ENCODE peak calls at places on chromosome 15, in seven cellular contexts. G is spleen; K is CD4-positive, alpha-beta memory T cell; S is gastrocnemius medialis; F is Karpas-422; T is colonic mucosa; Y is psoas muscle. I is an unnamed sample. For H3K4me1, the result is how much of the 10 kb centered on the place peaks cover.

GRCh38 chr15:77836116-77836798 is 203.5 kb upstream of the LINGO1 start:
- DNase-seq in K (no peak), F (peak), T (no peak), G (peak), Y (no peak), S (no peak), I (no peak)

GRCh38 chr15:72116680-72117447 is 1.1 kb downstream of the MYO9A start:
- DNase-seq in G (no peak), K (no peak), Y (peak), F (peak), S (peak), T (no peak), I (no peak)

GRCh38 chr15:96200357-96200972 is 130.0 kb upstream of the NR2F2 start:
- DNase-seq in K (no peak), G (no peak), T (no peak), Y (no peak), S (no peak), F (no peak), I (no peak)

GRCh38 chr15:95457520-95457919 is 873.0 kb upstream of the NR2F2 start:
- DNase-seq in Y (no peak), F (no peak), K (no peak), G (no peak), S (no peak), T (no peak), I (no peak)

GRCh38 chr15:69757186-69757585 is 304.6 kb downstream of the RPLP1 start:
- DNase-seq in F (peak), S (no peak), T (no peak), Y (no peak), K (no peak), G (no peak), I (no peak)

GRCh38 chr15:74958320-74958907 is 1.8 kb upstream of the RPP25 start:
- DNase-seq in G (peak), S (peak), K (no peak), Y (peak), F (no peak), T (peak), I (no peak)

GRCh38 chr15:73932381-73933191 is 6.3 kb downstream of the LOXL1 start:
- DNase-seq in S (no peak), G (peak), T (no peak), K (no peak), F (no peak), Y (peak), I (no peak)

GRCh38 chr15:57442371-57442770 is 66.1 kb downstream of the CGNL1 start:
- DNase-seq in K (no peak), F (no peak), G (no peak), T (no peak), Y (no peak), S (no peak), I (no peak)

GRCh38 chr15:50880651-50881114 is 27.8 kb upstream of the AP4E1 start:
- DNase-seq in Y (no peak), S (no peak), G (no peak), K (peak), F (peak), T (no peak), I (no peak)

GRCh38 chr15:40471778-40472130 is 970 bp downstream of the CHST14 start:
- DNase-seq in T (no peak), Y (no peak), K (no peak), F (no peak), G (peak), S (no peak), I (no peak)

DNA sequence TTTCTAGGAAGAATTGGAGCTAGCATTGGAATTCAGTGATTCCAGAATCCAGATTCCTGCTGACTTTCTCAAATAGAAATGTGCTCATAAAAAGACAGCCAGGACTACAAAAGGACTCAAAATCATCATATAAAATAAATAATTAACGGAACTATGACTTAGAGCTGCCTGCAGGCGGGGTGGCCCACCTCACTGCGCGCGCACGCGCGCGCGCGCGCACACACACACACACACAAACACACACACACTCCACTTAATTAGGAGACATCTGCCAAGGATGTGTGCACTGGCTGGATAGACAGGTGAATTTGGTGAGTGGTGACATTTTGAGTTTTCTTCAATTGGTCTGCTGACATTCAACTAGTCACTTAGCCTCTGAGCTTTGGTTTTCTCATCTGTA is 6.9 kb upstream of the MEX3B start:
- DNase-seq in G (no peak), F (no peak), K (no peak), Y (no peak), T (no peak), S (no peak), I (no peak)
- H3K4me1 ChIP-seq in G (under half), F (under half), K (under half), Y (under half), T (under half), S (under half), I (under half)

DNA sequence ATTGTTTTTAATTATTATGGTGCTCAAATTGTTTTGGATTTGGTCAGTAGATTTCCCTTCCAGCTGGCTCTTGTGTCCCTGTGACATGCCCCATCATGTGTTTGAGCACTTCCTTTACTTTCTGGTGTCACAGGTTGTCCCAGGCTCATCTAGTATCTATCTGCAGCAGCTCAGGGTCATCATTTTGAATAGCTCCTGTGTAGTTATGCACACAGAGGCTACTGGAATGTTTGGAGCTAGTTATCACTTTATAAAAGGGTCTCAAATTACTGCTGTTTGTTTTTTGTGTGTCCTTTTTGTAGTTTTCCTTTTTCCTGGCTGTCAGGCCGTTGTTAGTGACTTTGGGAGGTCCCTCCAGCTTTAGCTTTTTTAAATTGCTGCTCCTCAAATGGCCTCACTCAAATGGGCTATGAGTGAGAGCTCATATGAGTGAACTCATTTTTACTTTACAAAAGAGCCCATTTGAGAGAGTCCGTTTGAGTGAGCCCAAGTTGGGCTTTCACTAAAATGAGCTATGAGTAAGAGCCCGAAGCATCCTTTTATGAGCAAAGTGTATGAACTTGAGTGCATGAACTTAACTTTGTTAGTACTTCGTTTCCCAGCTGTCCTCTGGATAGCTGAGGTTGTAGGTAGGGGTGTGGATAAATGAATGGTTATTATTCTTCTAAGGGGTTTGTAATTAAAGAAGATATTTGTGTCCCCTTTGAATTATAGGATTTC is 43.8 kb downstream of the SQOR start:
- DNase-seq in S (no peak), K (no peak), Y (no peak), T (no peak), F (no peak), G (no peak), I (no peak)
- H3K4me1 ChIP-seq in S (under half), K (under half), Y (under half), T (under half), F (under half), G (under half), I (under half)

DNA sequence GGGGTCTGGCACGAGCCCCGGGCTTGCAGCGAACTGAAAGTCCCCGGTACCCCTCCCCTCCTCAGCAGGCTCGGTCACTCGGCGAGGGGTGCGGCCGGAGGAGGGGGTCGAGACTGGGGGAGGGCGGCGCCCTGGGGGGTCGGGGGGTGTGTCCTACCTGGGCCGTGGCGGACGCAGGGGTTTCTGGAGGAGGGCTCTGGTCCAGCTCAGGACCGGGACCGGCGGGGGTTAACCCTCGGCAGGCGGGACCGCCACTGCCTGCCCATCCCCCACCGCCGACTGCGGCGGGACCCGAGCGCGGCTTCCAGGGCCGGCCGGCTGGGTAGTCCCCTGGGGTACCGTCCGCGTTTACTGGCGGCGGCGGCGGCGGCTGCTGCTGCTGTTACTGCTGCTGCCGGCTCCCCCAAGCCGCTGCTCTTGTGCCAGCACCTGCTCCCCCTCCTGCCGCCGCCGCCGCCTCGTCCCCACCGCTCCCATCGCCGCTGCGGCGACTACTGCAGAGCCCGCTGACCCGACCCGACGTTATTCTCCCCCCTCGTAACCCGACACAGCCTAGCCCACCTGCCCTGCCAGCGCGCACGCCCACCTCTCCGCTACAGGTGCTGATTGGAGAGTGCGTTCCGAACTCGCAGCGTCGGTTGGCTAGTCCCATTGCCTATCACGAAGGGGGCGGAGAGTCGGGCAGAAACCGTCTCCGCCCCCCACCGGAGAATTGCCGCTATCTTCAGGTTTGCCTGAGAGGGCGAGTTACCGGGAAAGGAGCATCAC is at the start of gene TTBK2:
- DNase-seq in F (peak), T (peak), G (peak), Y (peak), K (peak), S (peak), I (peak)
- H3K4me1 ChIP-seq in F (under half), T (under half), G (under half), Y (under half), K (under half), S (under half), I (under half)

GRCh38 chr15:67106764-67107013 is 41.3 kb downstream of the SMAD3 start:
- DNase-seq in F (no peak), G (no peak), K (no peak), Y (no peak), S (no peak), T (no peak), I (no peak)

GRCh38 chr15:67109141-67110034 is 44.0 kb downstream of the SMAD3 start:
- DNase-seq in S (peak), F (no peak), G (peak), T (peak), K (no peak), Y (peak), I (peak)

GRCh38 chr15:67110400-67110799 is 45.0 kb downstream of the SMAD3 start:
- DNase-seq in G (peak), F (no peak), Y (no peak), T (no peak), K (no peak), S (no peak), I (no peak)

GRCh38 chr15:67107014-67107812 is 41.8 kb downstream of the SMAD3 start:
- DNase-seq in K (no peak), S (peak), F (no peak), G (peak), Y (peak), T (peak), I (peak)

DNA sequence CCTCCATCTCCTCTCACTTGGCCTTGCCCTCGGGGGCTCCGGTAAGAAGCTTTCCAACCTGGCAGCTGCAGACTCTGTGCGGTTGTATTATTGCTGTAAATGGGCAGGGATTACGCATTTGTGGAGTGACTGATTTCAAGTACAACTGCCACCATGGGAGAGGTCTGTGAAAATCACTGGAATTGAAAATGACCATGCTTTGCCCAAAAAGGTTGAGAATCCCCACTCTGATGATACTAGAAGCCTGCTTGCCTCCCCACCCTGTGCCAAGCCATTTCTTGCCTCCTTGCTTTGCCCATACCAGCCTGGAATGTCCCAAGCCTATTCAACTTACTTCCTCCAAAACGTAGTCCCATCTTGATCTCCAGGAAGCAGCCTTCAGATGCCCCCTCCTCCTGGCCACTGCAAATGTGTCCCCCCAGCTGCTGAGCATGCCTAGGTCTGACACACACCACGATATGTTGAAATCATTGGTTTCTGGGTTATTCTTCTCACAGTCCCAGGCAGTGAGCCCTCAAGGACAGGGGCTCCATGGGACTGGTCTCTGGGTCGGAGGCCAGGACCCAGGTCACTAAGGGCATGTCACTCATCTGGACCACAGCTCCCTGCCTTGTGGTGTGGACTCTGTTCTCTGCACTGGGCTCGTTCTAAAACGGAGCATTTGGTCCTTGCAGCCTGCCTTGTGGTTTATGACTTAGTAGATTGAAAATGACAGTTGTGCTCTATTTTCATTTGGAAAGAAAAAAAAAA is 42.9 kb downstream of the SMAD3 start:
- DNase-seq in T (no peak), S (no peak), K (no peak), F (no peak), G (peak), Y (no peak), I (no peak)
- H3K4me1 ChIP-seq in T (under half), S (half or more), K (half or more), F (under half), G (half or more), Y (half or more), I (under half)

DNA sequence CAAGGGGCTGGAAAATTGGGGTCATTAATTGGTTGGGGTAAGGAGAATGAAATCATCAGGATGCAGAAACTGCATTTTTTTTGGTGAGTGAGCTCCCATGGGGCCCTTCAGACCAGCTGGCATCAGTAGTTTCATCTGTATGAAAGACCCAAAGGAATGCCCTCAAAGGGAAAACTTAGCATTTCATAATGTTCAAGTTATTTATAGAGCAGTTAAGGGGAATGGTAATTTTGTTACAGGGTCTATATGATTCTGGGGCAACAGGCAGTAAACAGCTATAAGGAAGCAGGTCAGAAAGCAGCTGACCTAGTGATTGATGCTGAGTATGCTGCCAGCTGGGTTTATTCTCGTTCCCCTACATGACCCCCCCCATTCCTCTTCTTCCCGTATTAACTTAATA is 448.9 kb downstream of the OCA2 start:
- DNase-seq in S (no peak), G (no peak), Y (no peak), F (no peak), K (no peak), T (no peak), I (no peak)
- H3K4me1 ChIP-seq in S (under half), G (under half), Y (under half), F (under half), K (under half), T (under half), I (under half)

DNA sequence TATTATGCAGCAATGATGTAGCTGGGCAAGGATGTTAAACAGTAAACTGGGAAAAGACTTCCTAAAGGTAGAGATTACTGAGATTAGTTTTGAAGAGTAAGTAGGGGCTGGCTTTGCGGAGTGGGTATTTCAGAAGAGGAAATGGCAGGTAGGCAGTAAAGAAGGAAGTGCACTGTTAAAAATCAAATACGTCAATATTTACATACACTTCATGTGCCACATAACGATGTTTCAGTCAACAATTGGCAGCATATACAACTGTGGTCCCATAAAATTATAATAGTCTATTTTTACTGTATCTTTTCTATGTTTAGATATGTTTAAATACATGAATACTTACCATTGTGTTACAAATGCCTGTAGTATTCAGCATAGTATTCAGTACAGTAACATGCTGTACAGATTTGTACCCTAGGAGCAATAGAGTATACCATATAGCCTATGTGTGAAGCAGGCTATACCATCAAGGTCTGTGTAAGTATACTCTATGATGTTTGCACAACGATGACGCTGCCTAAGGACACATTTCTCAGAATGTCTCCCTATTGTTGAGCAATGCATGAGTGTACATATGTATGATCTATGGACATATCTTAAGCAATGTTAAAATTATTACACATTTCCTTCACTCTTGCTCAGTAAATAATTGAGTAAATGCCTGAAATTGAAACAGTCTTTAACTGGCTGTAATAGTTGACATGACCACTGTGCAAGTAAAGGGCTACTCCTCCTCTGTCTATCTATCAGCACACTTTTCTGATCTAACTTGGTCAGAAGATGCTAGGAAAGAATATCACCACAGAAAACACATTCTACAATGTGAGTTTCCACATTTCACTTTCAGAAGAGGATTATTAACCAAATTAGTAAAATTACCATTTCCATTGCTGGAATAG is 196.7 kb downstream of the ISL2 start:
- DNase-seq in G (no peak), S (no peak), K (no peak), T (peak), Y (no peak), F (no peak), I (no peak)
- H3K4me1 ChIP-seq in G (under half), S (under half), K (under half), T (under half), Y (under half), F (under half), I (under half)

DNA sequence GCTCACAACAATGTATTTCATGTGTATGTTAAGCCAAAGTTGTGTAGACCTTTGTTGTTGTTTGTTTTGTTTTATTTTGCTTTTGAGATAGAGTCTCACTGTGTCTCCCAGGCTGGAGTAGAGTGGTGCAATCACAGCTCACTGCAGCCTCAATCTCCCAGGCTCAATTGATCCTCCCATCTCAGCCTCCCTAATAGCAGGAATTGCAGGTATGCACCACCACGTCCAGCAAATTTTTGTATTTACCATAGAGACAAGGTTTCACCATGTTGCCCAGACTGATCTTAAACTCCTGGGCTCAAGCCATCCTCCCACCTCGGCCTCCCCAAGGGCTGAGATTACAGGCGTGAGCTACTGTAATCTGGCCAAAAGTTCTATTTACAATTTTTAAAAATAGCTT is 2.7 kb downstream of the HERC1 start:
- DNase-seq in T (no peak), Y (no peak), K (no peak), F (no peak), G (no peak), S (no peak), I (no peak)
- H3K4me1 ChIP-seq in T (under half), Y (under half), K (half or more), F (half or more), G (half or more), S (under half), I (under half)

GRCh38 chr15:68583936-68584703 is 5.3 kb downstream of the CORO2B start:
- DNase-seq in Y (no peak), F (no peak), T (no peak), S (no peak), G (peak), K (no peak), I (no peak)
- H3K4me1 ChIP-seq in Y (under half), F (half or more), T (under half), S (under half), G (under half), K (under half), I (under half)

GRCh38 chr15:85518979-85519761 is 138.8 kb downstream of the AKAP13 start:
- DNase-seq in T (no peak), F (no peak), Y (no peak), G (no peak), K (no peak), S (no peak), I (no peak)

GRCh38 chr15:85517086-85517485 is 136.7 kb downstream of the AKAP13 start:
- DNase-seq in S (no peak), F (no peak), Y (no peak), K (no peak), T (no peak), G (no peak), I (no peak)

GRCh38 chr15:85515212-85515611 is 134.8 kb downstream of the AKAP13 start:
- DNase-seq in F (no peak), S (no peak), Y (no peak), K (no peak), G (no peak), T (no peak), I (no peak)

DNA sequence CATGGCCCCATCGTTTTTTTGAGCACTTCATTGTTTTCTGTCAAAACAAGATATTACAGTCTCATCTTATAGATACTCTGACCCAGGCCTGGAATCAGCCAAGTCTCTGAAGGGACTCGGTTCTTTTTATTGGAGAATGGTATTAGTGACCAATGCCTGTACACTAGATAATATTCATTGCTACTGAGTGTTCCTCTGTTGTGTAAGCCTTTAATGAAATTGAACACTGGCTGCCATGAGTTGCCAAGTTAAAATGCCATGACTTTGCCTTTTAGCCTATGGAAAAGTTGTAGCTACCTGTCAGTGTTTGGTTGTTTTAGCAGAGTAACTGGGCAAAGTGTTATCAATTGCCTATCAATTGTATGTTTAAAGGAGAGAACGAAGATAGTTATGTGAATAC is 134.0 kb downstream of the AKAP13 start:
- DNase-seq in K (no peak), T (no peak), G (no peak), Y (no peak), S (no peak), F (no peak), I (no peak)
- H3K4me1 ChIP-seq in K (under half), T (under half), G (under half), Y (under half), S (under half), F (under half), I (under half)